ENCODE peak calls at places on chromosomes 5 and 9, in ten cellular contexts. L is nucleus accumbens; P is Kasumi-1; K is germinal center; G is body of pancreas; T is smooth muscle cell of the brain vasculature; V is stimulated activated CD4-positive, alpha-beta T cell treated with anti-CD3 and anti-CD28 coated beads, Interleukin-1b, Interleukin-23, amount 100 ng/mL, for 4 hours; O is GM13977; Y is lower lobe of right lung; S is activated T-cell treated with anti-CD3 and anti-CD28 coated beads for 1 hour. F is an unnamed sample.

GRCh38 chr9:77163889-77164288 is 13.4 kb upstream of the VPS13A start:
- DNase-seq in L (no peak), P (no peak), K (no peak), G (no peak), T (no peak), V (no peak), O (no peak), Y (no peak), S (no peak), F (no peak)

GRCh38 chr5:97838214-97838613 is 655.2 kb upstream of the RIOK2 start:
- DNase-seq in L (no peak), P (peak), K (no peak), G (no peak), T (peak), V (no peak), O (peak), Y (no peak), S (no peak), F (peak)

GRCh38 chr5:172097356-172097755 is 90.7 kb downstream of the STK10 start:
- DNase-seq in L (no peak), P (no peak), K (no peak), G (no peak), T (no peak), V (no peak), O (no peak), Y (no peak), S (no peak), F (no peak)

GRCh38 chr9:76136986-76137385 is 246.5 kb downstream of the PCSK5 start:
- DNase-seq in L (no peak), P (peak), K (no peak), G (no peak), T (peak), V (no peak), O (no peak), Y (no peak), S (no peak), F (no peak)

GRCh38 chr9:73916016-73916673 is 581.0 kb upstream of the RORB start:
- DNase-seq in L (no peak), P (peak), K (no peak), G (no peak), T (no peak), V (no peak), O (no peak), Y (no peak), S (no peak), F (peak)

GRCh38 chr9:133204335-133204992 is 4.6 kb downstream of the OBP2B start:
- DNase-seq in L (no peak), P (no peak), K (no peak), G (no peak), T (no peak), V (no peak), O (no peak), Y (no peak), S (no peak), F (no peak)

GRCh38 chr5:104198156-104198555 is 635.6 kb upstream of the NUDT12 start:
- DNase-seq in L (no peak), P (no peak), K (no peak), G (no peak), T (no peak), V (no peak), O (no peak), Y (no peak), S (no peak), F (no peak)

GRCh38 chr5:151150484-151151262 is 6.9 kb downstream of the ANXA6 start:
- DNase-seq in L (no peak), P (peak), K (peak), G (peak), T (peak), V (no peak), O (peak), Y (peak), S (peak), F (no peak)

GRCh38 chr5:134138416-134139376 is 24.2 kb downstream of the TCF7 start:
- DNase-seq in L (no peak), P (no peak), K (no peak), G (peak), T (no peak), V (peak), O (peak), Y (peak), S (no peak), F (no peak)

GRCh38 chr5:149680810-149681221 is 49.3 kb upstream of the PPARGC1B start:
- DNase-seq in L (peak), P (peak), K (peak), G (peak), T (no peak), V (no peak), O (peak), Y (peak), S (no peak), F (no peak)

GRCh38 chr5:123916331-123917121 is 404.5 kb downstream of the CSNK1G3 start:
- DNase-seq in L (no peak), P (no peak), K (no peak), G (no peak), T (no peak), V (no peak), O (no peak), Y (no peak), S (no peak), F (peak)

GRCh38 chr5:151469386-151469785 is 22.0 kb downstream of the SLC36A1 start:
- DNase-seq in L (no peak), P (no peak), K (no peak), G (no peak), T (no peak), V (no peak), O (no peak), Y (no peak), S (no peak), F (no peak)

GRCh38 chr5:140010798-140011197 is 32.3 kb downstream of the NRG2 start:
- DNase-seq in L (no peak), P (no peak), K (no peak), G (no peak), T (no peak), V (no peak), O (no peak), Y (no peak), S (no peak), F (no peak)

GRCh38 chr5:133531634-133532033 is 80.7 kb downstream of the FSTL4 start:
- DNase-seq in L (no peak), P (no peak), K (no peak), G (no peak), T (no peak), V (no peak), O (no peak), Y (no peak), S (no peak), F (no peak)

GRCh38 chr5:52878671-52879070 is 91.0 kb downstream of the ITGA1 start:
- DNase-seq in L (no peak), P (no peak), K (no peak), G (no peak), T (no peak), V (no peak), O (no peak), Y (no peak), S (no peak), F (peak)

F was measured in retinal pigment epithelial cell.